ENCODE peak calls at places on chromosomes 3 and 15, in four cellular contexts. J, K, U and X are unnamed samples.

GRCh38 chr3:23626442-23626841 is 179.3 kb upstream of the UBE2E1 start:
- DNase-seq in J (no peak), K (no peak), U (no peak), X (no peak)

GRCh38 chr15:71056111-71056510 is 59.2 kb upstream of the THSD4 start:
- DNase-seq in J (no peak), K (no peak), U (no peak), X (no peak)

GRCh38 chr15:74869372-74869725 is 3.8 kb downstream of the SCAMP2 start:
- DNase-seq in J (no peak), K (no peak), U (no peak), X (no peak)

GRCh38 chr3:168085491-168086119 is 10.1 kb downstream of the GOLIM4 start:
- DNase-seq in J (no peak), K (no peak), U (peak; percentile 33), X (no peak)

GRCh38 chr15:28955686-28956421 is 70.1 kb downstream of the APBA2 start:
- DNase-seq in J (no peak), K (no peak), U (no peak), X (no peak)

GRCh38 chr3:130900959-130901358 is 7.1 kb downstream of the ATP2C1 start:
- DNase-seq in J (no peak), K (no peak), U (no peak), X (no peak)

GRCh38 chr15:69524296-69524695 is 71.7 kb downstream of the RPLP1 start:
- DNase-seq in J (no peak), K (no peak), U (no peak), X (peak; percentile 58)

GRCh38 chr3:132822837-132823236 is 100.6 kb upstream of the NPHP3 start:
- DNase-seq in J (no peak), K (no peak), U (no peak), X (no peak)

GRCh38 chr3:184066211-184066610 is 13.4 kb downstream of the HTR3C start:
- DNase-seq in J (no peak), K (no peak), U (no peak), X (no peak)

GRCh38 chr15:58065011-58065444 is 483 bp downstream of the ALDH1A2 start:
- DNase-seq in J (peak; percentile 49), K (no peak), U (no peak), X (peak; percentile 56)

GRCh38 chr15:45429974-45430792 is 51.8 kb upstream of the GATM start:
- DNase-seq in J (peak; percentile 96), K (peak; percentile 51), U (peak; percentile 53), X (peak; percentile 93)

GRCh38 chr3:33218446-33219174 is at the start of gene SUSD5:
- DNase-seq in J (no peak), K (peak; percentile 75), U (no peak), X (peak; percentile 85)

GRCh38 chr3:193882091-193882490 is 253.9 kb upstream of the HES1 start:
- DNase-seq in J (no peak), K (no peak), U (no peak), X (no peak)

GRCh38 chr3:37967252-37967881 is 23.2 kb upstream of the VILL start:
- DNase-seq in J (peak; percentile 79), K (peak; percentile 77), U (peak; percentile 75), X (peak; percentile 88)

GRCh38 chr3:29137601-29138000 is 143.3 kb upstream of the RBMS3 start:
- DNase-seq in J (no peak), K (no peak), U (no peak), X (no peak)

GRCh38 chr3:100893108-100893507 is 100.1 kb downstream of the ABI3BP start:
- DNase-seq in J (no peak), K (no peak), U (no peak), X (no peak)

GRCh38 chr3:129758921-129759320 is 134.6 kb downstream of the TMCC1 start:
- DNase-seq in J (no peak), K (no peak), U (no peak), X (no peak)

GRCh38 chr3:127459891-127460290 is 130.6 kb downstream of the TPRA1 start:
- DNase-seq in J (no peak), K (no peak), U (no peak), X (no peak)
- H3K4me3 ChIP-seq in J (no peak overlapping the region), K (no peak overlapping the region), U (no peak overlapping the region), X (no peak overlapping the region)

GRCh38 chr15:72222433-72222832 is 8.6 kb downstream of the PKM start:
- DNase-seq in J (peak; percentile 69), K (no peak), U (no peak), X (no peak)

GRCh38 chr15:72217216-72217615 is 13.8 kb downstream of the PKM start:
- DNase-seq in J (no peak), K (no peak), U (no peak), X (no peak)

GRCh38 chr15:72216079-72216478 is 14.9 kb downstream of the PKM start:
- DNase-seq in J (no peak), K (no peak), U (no peak), X (no peak)

GRCh38 chr15:72220678-72221077 is 10.3 kb downstream of the PKM start:
- DNase-seq in J (no peak), K (no peak), U (no peak), X (no peak)
- H3K4me3 ChIP-seq in J (no peak overlapping the region), K (no peak overlapping the region), U (no peak overlapping the region), X (no peak overlapping the region)

GRCh38 chr3:58576716-58577115 is 475 bp downstream of the FAM107A start:
- DNase-seq in J (no peak), K (no peak), U (no peak), X (no peak)
- H3K4me3 ChIP-seq in J (peak overlapping the region; percentile 30), K (no peak overlapping the region), U (no peak overlapping the region), X (no peak overlapping the region)

GRCh38 chr3:195129072-195129643 is 141.8 kb downstream of the XXYLT1 start:
- DNase-seq in J (no peak), K (no peak), U (no peak), X (no peak)
- H3K4me3 ChIP-seq in J (no peak overlapping the region), K (no peak overlapping the region), U (no peak overlapping the region), X (no peak overlapping the region)

DNA sequence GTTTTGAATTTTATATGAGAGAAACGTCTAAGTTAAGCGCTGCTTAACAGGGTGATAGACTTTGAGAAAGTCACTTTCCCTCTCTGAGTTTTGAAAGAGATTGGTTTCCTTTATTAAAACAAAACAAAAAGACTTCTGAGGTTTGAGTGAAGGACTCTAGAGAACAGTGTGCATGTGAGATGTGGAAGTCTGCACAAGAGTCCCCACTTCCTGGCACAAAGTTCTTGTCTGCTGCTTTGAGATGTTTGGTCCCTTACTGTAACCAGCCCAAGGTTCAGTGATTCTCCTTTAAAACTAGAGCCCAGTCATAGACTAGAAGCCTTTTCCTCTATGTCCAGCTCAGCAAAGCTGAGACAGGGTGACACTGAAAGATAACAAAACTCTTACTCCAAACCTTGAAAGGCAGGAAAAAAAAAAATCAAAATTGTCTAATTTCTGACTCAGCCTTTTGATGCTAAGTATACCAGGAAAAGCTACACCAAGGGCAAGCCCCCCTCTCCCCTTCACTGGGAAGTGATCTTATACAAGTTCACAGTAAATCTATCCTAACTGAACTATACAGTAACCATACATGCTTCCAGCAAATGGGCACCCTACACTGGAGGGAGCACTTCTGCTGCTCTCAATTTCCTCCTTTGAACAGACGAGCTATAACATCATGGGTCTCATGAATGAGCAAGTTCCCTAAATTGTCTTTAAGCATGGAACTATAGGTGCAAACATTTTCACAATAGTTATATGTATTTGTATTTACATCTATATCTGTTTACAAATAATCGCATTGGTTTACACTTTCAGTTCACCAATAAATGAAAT is 2.3 kb downstream of the POPDC2 start:
- DNase-seq in J (no peak), K (no peak), U (no peak), X (no peak)
- H3K4me3 ChIP-seq in J (no peak overlapping the region), K (no peak overlapping the region), U (no peak overlapping the region), X (no peak overlapping the region)

GRCh38 chr3:157408499-157409149 is 28.0 kb upstream of the PTX3 start:
- DNase-seq in J (no peak), K (no peak), U (no peak), X (no peak)
- H3K4me3 ChIP-seq in J (no peak overlapping the region), K (no peak overlapping the region), U (no peak overlapping the region), X (no peak overlapping the region)

DNA sequence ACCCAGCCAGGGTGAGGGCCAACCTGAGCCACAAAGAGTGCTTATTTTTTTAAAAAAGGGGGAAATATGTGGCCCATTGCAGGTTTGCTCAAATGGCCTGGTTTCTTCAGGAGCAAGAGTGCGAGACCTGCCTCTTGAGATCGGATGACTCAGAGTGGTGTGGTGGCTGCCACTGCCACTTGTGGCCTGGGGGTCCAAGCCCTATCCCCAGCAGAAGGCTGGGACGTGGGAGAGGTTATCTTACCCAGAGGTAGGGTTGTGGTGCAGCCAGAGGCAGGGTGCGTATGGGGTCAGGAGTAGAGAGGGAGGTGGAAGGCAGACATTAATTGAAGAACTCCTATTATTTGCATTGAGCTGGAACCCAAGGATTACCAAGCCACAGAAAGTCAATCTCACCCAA is 83.2 kb upstream of the SMAD3 start:
- DNase-seq in J (no peak), K (no peak), U (no peak), X (no peak)
- H3K4me3 ChIP-seq in J (no peak overlapping the region), K (no peak overlapping the region), U (no peak overlapping the region), X (no peak overlapping the region)

GRCh38 chr15:55224892-55225291 is 28.2 kb upstream of the RSL24D1 start:
- DNase-seq in J (no peak), K (no peak), U (no peak), X (no peak)
- H3K4me3 ChIP-seq in J (no peak overlapping the region), K (no peak overlapping the region), U (no peak overlapping the region), X (no peak overlapping the region)